ENCODE peak calls at places on chromosomes 13 and 19, in nine cellular contexts. One of them, this sample, is unnamed.
A peak's percentile ranks its signal among the peaks of the same experiment; 100 is the strongest.

GRCh38 chr13:44237276-44237767 is 136.3 kb upstream of the SERP2 start:
- DNase-seq in H9: no peak
- DNase-seq in SK-N-SH: peak; percentile 24
- DNase-seq in AG09309: peak; percentile 89
- DNase-seq in vagina: peak; percentile 97
- DNase-seq in Calu3: no peak
- DNase-seq in left ventricle myocardium inferior: peak; percentile 46
- DNase-seq in psoas muscle: peak; percentile 56
- DNase-seq in RWPE1: peak; percentile 71
- DNase-seq in this sample: peak; percentile 53

GRCh38 chr13:49248433-49249002 is 793 bp downstream of the CDADC1 start:
- DNase-seq in H9: no peak
- DNase-seq in SK-N-SH: peak; percentile 8
- DNase-seq in AG09309: no peak
- DNase-seq in vagina: no peak
- DNase-seq in Calu3: peak; percentile 6
- DNase-seq in left ventricle myocardium inferior: no peak
- DNase-seq in psoas muscle: no peak
- DNase-seq in RWPE1: peak; percentile 19
- DNase-seq in this sample: no peak

GRCh38 chr19:18860302-18860700 is 28.5 kb downstream of the UPF1 start:
- DNase-seq in H9: no peak
- DNase-seq in SK-N-SH: no peak
- DNase-seq in AG09309: no peak
- DNase-seq in vagina: no peak
- DNase-seq in Calu3: no peak
- DNase-seq in left ventricle myocardium inferior: no peak
- DNase-seq in psoas muscle: no peak
- DNase-seq in RWPE1: no peak
- DNase-seq in this sample: no peak

GRCh38 chr19:728011-728410 is 19.3 kb downstream of the PALM start:
- DNase-seq in H9: no peak
- DNase-seq in SK-N-SH: no peak
- DNase-seq in AG09309: no peak
- DNase-seq in vagina: no peak
- DNase-seq in Calu3: no peak
- DNase-seq in left ventricle myocardium inferior: peak; percentile 87
- DNase-seq in psoas muscle: peak; percentile 74
- DNase-seq in RWPE1: no peak
- DNase-seq in this sample: no peak

GRCh38 chr13:24742986-24743385 is 21.0 kb upstream of the RNF17 start:
- DNase-seq in H9: no peak
- DNase-seq in SK-N-SH: no peak
- DNase-seq in AG09309: no peak
- DNase-seq in vagina: no peak
- DNase-seq in Calu3: no peak
- DNase-seq in left ventricle myocardium inferior: no peak
- DNase-seq in psoas muscle: no peak
- DNase-seq in RWPE1: no peak
- DNase-seq in this sample: no peak

GRCh38 chr19:56566904-56567273 is 379 bp upstream of the ZNF470 start:
- DNase-seq in H9: peak; percentile 49
- DNase-seq in SK-N-SH: peak; percentile 68
- DNase-seq in AG09309: no peak
- DNase-seq in vagina: no peak
- DNase-seq in Calu3: peak; percentile 14
- DNase-seq in left ventricle myocardium inferior: peak; percentile 67
- DNase-seq in psoas muscle: peak; percentile 56
- DNase-seq in RWPE1: peak; percentile 26
- DNase-seq in this sample: no peak

GRCh38 chr13:29948246-29948645 is 97.8 kb upstream of the UBL3 start:
- DNase-seq in H9: no peak
- DNase-seq in SK-N-SH: no peak
- DNase-seq in AG09309: no peak
- DNase-seq in vagina: no peak
- DNase-seq in Calu3: no peak
- DNase-seq in left ventricle myocardium inferior: no peak
- DNase-seq in psoas muscle: no peak
- DNase-seq in RWPE1: no peak
- DNase-seq in this sample: no peak

GRCh38 chr13:37448072-37448471 is 150.5 kb downstream of the POSTN start:
- DNase-seq in H9: no peak
- DNase-seq in SK-N-SH: no peak
- DNase-seq in AG09309: no peak
- DNase-seq in vagina: no peak
- DNase-seq in Calu3: no peak
- DNase-seq in left ventricle myocardium inferior: no peak
- DNase-seq in psoas muscle: no peak
- DNase-seq in RWPE1: no peak
- DNase-seq in this sample: no peak

GRCh38 chr13:93559718-93560117 is 333.1 kb downstream of the GPC6 start:
- DNase-seq in H9: no peak
- DNase-seq in SK-N-SH: no peak
- DNase-seq in AG09309: no peak
- DNase-seq in vagina: no peak
- DNase-seq in Calu3: peak; percentile 0
- DNase-seq in left ventricle myocardium inferior: no peak
- DNase-seq in psoas muscle: no peak
- DNase-seq in RWPE1: peak; percentile 70
- DNase-seq in this sample: no peak

GRCh38 chr13:95039415-95039814 is 261.8 kb downstream of the ABCC4 start:
- DNase-seq in H9: no peak
- DNase-seq in SK-N-SH: no peak
- DNase-seq in AG09309: no peak
- DNase-seq in vagina: no peak
- DNase-seq in Calu3: no peak
- DNase-seq in left ventricle myocardium inferior: no peak
- DNase-seq in psoas muscle: no peak
- DNase-seq in RWPE1: no peak
- DNase-seq in this sample: no peak

GRCh38 chr19:45179063-45179847 is 671 bp downstream of the BLOC1S3 start:
- DNase-seq in H9: no peak
- DNase-seq in SK-N-SH: peak; percentile 66
- DNase-seq in AG09309: no peak
- DNase-seq in vagina: no peak
- DNase-seq in Calu3: peak; percentile 66
- DNase-seq in left ventricle myocardium inferior: no peak
- DNase-seq in psoas muscle: peak; percentile 61
- DNase-seq in RWPE1: no peak
- DNase-seq in this sample: peak; percentile 45

GRCh38 chr13:97843201-97843600 is 110.3 kb upstream of the IPO5 start:
- DNase-seq in H9: no peak
- DNase-seq in SK-N-SH: no peak
- DNase-seq in AG09309: no peak
- DNase-seq in vagina: no peak
- DNase-seq in Calu3: no peak
- DNase-seq in left ventricle myocardium inferior: no peak
- DNase-seq in psoas muscle: no peak
- DNase-seq in RWPE1: no peak
- DNase-seq in this sample: no peak

GRCh38 chr19:49214701-49215100 is 57.1 kb downstream of the TRPM4 start:
- DNase-seq in H9: no peak
- DNase-seq in SK-N-SH: no peak
- DNase-seq in AG09309: no peak
- DNase-seq in vagina: no peak
- DNase-seq in Calu3: no peak
- DNase-seq in left ventricle myocardium inferior: no peak
- DNase-seq in psoas muscle: no peak
- DNase-seq in RWPE1: no peak
- DNase-seq in this sample: peak; percentile 62

GRCh38 chr13:23617551-23618014 is 47.4 kb downstream of the TNFRSF19 start:
- DNase-seq in H9: no peak
- DNase-seq in SK-N-SH: no peak
- DNase-seq in AG09309: peak; percentile 46
- DNase-seq in vagina: no peak
- DNase-seq in Calu3: no peak
- DNase-seq in left ventricle myocardium inferior: no peak
- DNase-seq in psoas muscle: no peak
- DNase-seq in RWPE1: no peak
- DNase-seq in this sample: no peak

GRCh38 chr19:7006305-7006704 is 14.9 kb downstream of the MBD3L2B start:
- DNase-seq in H9: no peak
- DNase-seq in SK-N-SH: no peak
- DNase-seq in AG09309: no peak
- DNase-seq in vagina: no peak
- DNase-seq in Calu3: no peak
- DNase-seq in left ventricle myocardium inferior: no peak
- DNase-seq in psoas muscle: no peak
- DNase-seq in RWPE1: no peak
- DNase-seq in this sample: no peak

GRCh38 chr19:6999938-7000732 is 21.1 kb downstream of the MBD3L2B start:
- DNase-seq in H9: no peak
- DNase-seq in SK-N-SH: no peak
- DNase-seq in AG09309: no peak
- DNase-seq in vagina: no peak
- DNase-seq in Calu3: no peak
- DNase-seq in left ventricle myocardium inferior: no peak
- DNase-seq in psoas muscle: no peak
- DNase-seq in RWPE1: no peak
- DNase-seq in this sample: no peak

GRCh38 chr19:7000816-7001215 is 20.4 kb downstream of the MBD3L2B start:
- DNase-seq in H9: no peak
- DNase-seq in SK-N-SH: no peak
- DNase-seq in AG09309: no peak
- DNase-seq in vagina: no peak
- DNase-seq in Calu3: no peak
- DNase-seq in left ventricle myocardium inferior: no peak
- DNase-seq in psoas muscle: no peak
- DNase-seq in RWPE1: no peak
- DNase-seq in this sample: no peak

GRCh38 chr19:7007859-7008258 is 13.4 kb downstream of the MBD3L2B start:
- DNase-seq in H9: no peak
- DNase-seq in SK-N-SH: no peak
- DNase-seq in AG09309: no peak
- DNase-seq in vagina: no peak
- DNase-seq in Calu3: no peak
- DNase-seq in left ventricle myocardium inferior: no peak
- DNase-seq in psoas muscle: no peak
- DNase-seq in RWPE1: no peak
- DNase-seq in this sample: no peak

DNA sequence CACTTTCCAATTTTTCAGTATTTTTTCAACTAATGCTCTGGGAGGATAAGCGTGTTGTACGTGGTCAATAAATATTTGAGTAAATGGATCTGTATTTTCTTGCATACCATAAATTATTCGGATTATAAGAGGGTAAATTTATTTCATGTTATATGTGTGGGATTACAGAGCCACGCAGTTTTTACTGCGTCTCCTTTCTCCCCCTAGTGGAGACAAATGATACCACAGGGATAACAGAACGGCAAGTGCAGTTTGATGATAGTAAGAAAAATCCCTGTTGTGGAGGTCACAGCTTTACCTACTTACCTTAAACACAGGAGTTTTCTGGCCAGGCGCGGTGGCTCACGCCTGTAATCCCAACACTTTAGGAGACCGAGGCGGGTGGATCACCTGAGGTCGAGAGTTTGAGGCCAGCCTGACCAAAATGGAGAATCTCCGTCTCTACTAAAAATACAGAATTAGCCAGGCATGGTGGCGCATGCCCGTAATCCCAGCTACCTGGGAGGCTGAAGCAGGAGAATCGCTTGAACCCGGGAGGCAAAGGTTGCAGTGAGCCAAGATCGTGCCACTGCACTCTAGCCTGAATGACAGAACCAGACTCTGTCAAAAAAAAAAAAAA is 16.8 kb downstream of the MBD3L2B start:
- DNase-seq in H9: no peak
- DNase-seq in SK-N-SH: no peak
- DNase-seq in AG09309: no peak
- DNase-seq in vagina: no peak
- DNase-seq in Calu3: no peak
- DNase-seq in left ventricle myocardium inferior: no peak
- DNase-seq in psoas muscle: no peak
- DNase-seq in RWPE1: peak; percentile 22
- DNase-seq in this sample: peak; percentile 38
- TF ChIP-seq CTCF in H9: peak; percentile 77
- TF ChIP-seq CTCF in SK-N-SH: no peak
- TF ChIP-seq CTCF in AG09309: no peak
- TF ChIP-seq CTCF in vagina: no peak
- TF ChIP-seq CTCF in Calu3: peak; percentile 40
- TF ChIP-seq CTCF in left ventricle myocardium inferior: peak; percentile 86
- TF ChIP-seq CTCF in psoas muscle: peak; percentile 61
- TF ChIP-seq CTCF in RWPE1: peak; percentile 70
- TF ChIP-seq CTCF in this sample: peak; percentile 50

GRCh38 chr13:74796126-74796643 is 662.0 kb upstream of the KLF12 start:
- DNase-seq in H9: no peak
- DNase-seq in SK-N-SH: no peak
- DNase-seq in AG09309: no peak
- DNase-seq in vagina: no peak
- DNase-seq in Calu3: no peak
- DNase-seq in left ventricle myocardium inferior: no peak
- DNase-seq in psoas muscle: no peak
- DNase-seq in RWPE1: no peak
- DNase-seq in this sample: no peak
- TF ChIP-seq CTCF in H9: peak; percentile 25
- TF ChIP-seq CTCF in SK-N-SH: no peak
- TF ChIP-seq CTCF in AG09309: no peak
- TF ChIP-seq CTCF in vagina: no peak
- TF ChIP-seq CTCF in Calu3: no peak
- TF ChIP-seq CTCF in left ventricle myocardium inferior: no peak
- TF ChIP-seq CTCF in psoas muscle: no peak
- TF ChIP-seq CTCF in RWPE1: no peak
- TF ChIP-seq CTCF in this sample: no peak

GRCh38 chr19:40392894-40393517 is 3.0 kb upstream of the HIPK4 start:
- DNase-seq in H9: no peak
- DNase-seq in SK-N-SH: no peak
- DNase-seq in AG09309: no peak
- DNase-seq in vagina: no peak
- DNase-seq in Calu3: peak; percentile 94
- DNase-seq in left ventricle myocardium inferior: no peak
- DNase-seq in psoas muscle: no peak
- DNase-seq in RWPE1: peak; percentile 37
- DNase-seq in this sample: no peak
- TF ChIP-seq CTCF in H9: peak; percentile 28
- TF ChIP-seq CTCF in SK-N-SH: no peak
- TF ChIP-seq CTCF in AG09309: peak; percentile 47
- TF ChIP-seq CTCF in vagina: no peak
- TF ChIP-seq CTCF in Calu3: peak; percentile 92
- TF ChIP-seq CTCF in left ventricle myocardium inferior: peak; percentile 46
- TF ChIP-seq CTCF in psoas muscle: peak; percentile 20
- TF ChIP-seq CTCF in RWPE1: no peak
- TF ChIP-seq CTCF in this sample: peak; percentile 29

DNA sequence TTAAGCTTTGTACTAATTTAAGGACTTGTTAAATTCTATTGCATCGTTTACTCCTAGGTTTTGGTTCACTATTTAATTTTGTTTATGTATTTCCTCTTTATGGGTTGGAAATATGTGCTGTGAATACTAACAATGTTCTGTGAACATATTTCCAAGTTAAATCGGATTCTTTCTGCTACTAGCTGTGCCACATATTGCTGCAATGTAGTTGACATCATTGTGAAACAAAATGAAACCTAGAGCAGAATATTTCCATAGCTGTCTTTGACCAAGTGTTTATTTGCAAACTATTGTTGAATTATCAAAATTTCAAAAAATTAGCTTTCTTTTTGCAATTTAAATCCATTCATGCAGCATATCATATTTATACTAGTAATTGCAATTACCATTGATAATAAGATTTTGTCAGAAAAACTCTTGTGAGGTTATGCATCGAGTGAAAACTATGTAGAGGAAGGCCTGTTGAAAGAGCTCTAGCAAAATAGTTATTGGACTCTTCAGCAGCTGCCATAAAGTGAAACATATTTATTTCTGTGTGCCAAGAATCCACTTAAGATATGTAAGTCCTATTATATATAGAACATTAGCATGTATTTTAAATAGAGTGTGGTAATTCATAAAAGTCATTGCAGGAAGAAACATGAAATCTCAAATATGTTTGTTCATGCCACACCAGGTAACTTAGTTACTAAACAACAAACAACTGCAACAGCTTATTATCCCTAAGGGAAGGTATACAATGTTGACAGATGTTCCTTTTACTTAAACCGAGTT is 575.1 kb downstream of the SLITRK6 start:
- DNase-seq in H9: no peak
- DNase-seq in SK-N-SH: no peak
- DNase-seq in AG09309: no peak
- DNase-seq in vagina: no peak
- DNase-seq in Calu3: no peak
- DNase-seq in left ventricle myocardium inferior: no peak
- DNase-seq in psoas muscle: no peak
- DNase-seq in RWPE1: peak; percentile 17
- DNase-seq in this sample: no peak
- TF ChIP-seq CTCF in H9: no peak
- TF ChIP-seq CTCF in SK-N-SH: no peak
- TF ChIP-seq CTCF in AG09309: no peak
- TF ChIP-seq CTCF in vagina: no peak
- TF ChIP-seq CTCF in Calu3: no peak
- TF ChIP-seq CTCF in left ventricle myocardium inferior: no peak
- TF ChIP-seq CTCF in psoas muscle: no peak
- TF ChIP-seq CTCF in RWPE1: no peak
- TF ChIP-seq CTCF in this sample: no peak